ENCODE peak calls at places on chromosomes 12 and 14, in seven cellular contexts. X is nephron progenitor cell, C is brain microvascular endothelial cell, F is WTC11, B is fibroblast of mammary gland, H is MM.1S, D is fibroblast of the aortic adventitia. L is an unnamed sample.

GRCh38 chr14:97219356-97220017 is 422.3 kb downstream of the VRK1 start:
- DNase-seq in X (peak), C (no peak), F (peak), B (no peak), H (no peak), D (no peak), L (no peak)

GRCh38 chr12:89707992-89708792 is 446 bp downstream of the ATP2B1 start:
- DNase-seq in X (peak), C (peak), F (peak), B (no peak), H (peak), D (no peak), L (peak)

GRCh38 chr12:93709386-93709785 is 32.2 kb downstream of the CRADD start:
- DNase-seq in X (no peak), C (no peak), F (no peak), B (no peak), H (no peak), D (no peak), L (no peak)

GRCh38 chr14:25953532-25954144 is 644.2 kb downstream of the NOVA1 start:
- DNase-seq in X (no peak), C (peak), F (no peak), B (peak), H (no peak), D (peak), L (no peak)

GRCh38 chr12:27965966-27966365 is 6.6 kb downstream of the PTHLH start:
- DNase-seq in X (no peak), C (no peak), F (no peak), B (peak), H (no peak), D (no peak), L (no peak)

GRCh38 chr14:33551963-33552362 is 398.9 kb downstream of the EGLN3 start:
- DNase-seq in X (no peak), C (no peak), F (no peak), B (no peak), H (no peak), D (no peak), L (no peak)

GRCh38 chr12:25681580-25681979 is 128.5 kb upstream of the LMNTD1 start:
- DNase-seq in X (no peak), C (no peak), F (no peak), B (peak), H (no peak), D (no peak), L (no peak)

GRCh38 chr12:94980577-94980976 is 22.9 kb downstream of the NDUFA12 start:
- DNase-seq in X (no peak), C (no peak), F (no peak), B (peak), H (no peak), D (peak), L (no peak)

GRCh38 chr12:113479578-113480335 is 8.1 kb upstream of the LHX5 start:
- DNase-seq in X (peak), C (no peak), F (peak), B (peak), H (no peak), D (peak), L (peak)

GRCh38 chr14:58098507-58098906 is 53.5 kb downstream of the ARMH4 start:
- DNase-seq in X (no peak), C (no peak), F (no peak), B (no peak), H (no peak), D (no peak), L (no peak)

GRCh38 chr12:63948211-63948610 is 103.7 kb downstream of the SRGAP1 start:
- DNase-seq in X (no peak), C (no peak), F (no peak), B (no peak), H (no peak), D (no peak), L (no peak)

GRCh38 chr14:65949711-65950516 is 536.3 kb upstream of the CCDC196 start:
- DNase-seq in X (no peak), C (peak), F (no peak), B (peak), H (no peak), D (peak), L (peak)

GRCh38 chr12:29160230-29160629 is 11.2 kb downstream of the FAR2 start:
- DNase-seq in X (no peak), C (no peak), F (no peak), B (no peak), H (no peak), D (no peak), L (no peak)

GRCh38 chr12:70366581-70367267 is 634 bp downstream of the KCNMB4 start:
- DNase-seq in X (peak), C (peak), F (peak), B (peak), H (peak), D (peak), L (peak)

GRCh38 chr12:103529306-103529705 is 33.5 kb upstream of the C12orf42 start:
- DNase-seq in X (no peak), C (no peak), F (no peak), B (no peak), H (no peak), D (no peak), L (no peak)

GRCh38 chr14:54902143-54902520 is 494 bp downstream of the GCH1 start:
- DNase-seq in X (peak), C (peak), F (peak), B (peak), H (peak), D (peak), L (peak)

GRCh38 chr14:61221906-61222305 is 59.2 kb downstream of the TMEM30B start:
- DNase-seq in X (no peak), C (no peak), F (no peak), B (no peak), H (no peak), D (no peak), L (no peak)

GRCh38 chr12:88243886-88244491 is 101.9 kb downstream of the TMTC3 start:
- DNase-seq in X (no peak), C (no peak), F (no peak), B (peak), H (no peak), D (peak), L (no peak)

GRCh38 chr14:76304536-76305473 is 71.1 kb upstream of the ESRRB start:
- DNase-seq in X (no peak), C (no peak), F (no peak), B (no peak), H (no peak), D (no peak), L (no peak)

GRCh38 chr12:24172031-24172772 is 222.7 kb upstream of the SOX5 start:
- DNase-seq in X (no peak), C (no peak), F (peak), B (no peak), H (peak), D (no peak), L (peak)

GRCh38 chr14:99427632-99428315 is 52.9 kb downstream of the SETD3 start:
- DNase-seq in X (no peak), C (peak), F (no peak), B (peak), H (no peak), D (no peak), L (no peak)

GRCh38 chr12:63304844-63305243 is 153.8 kb upstream of the AVPR1A start:
- DNase-seq in X (no peak), C (no peak), F (no peak), B (peak), H (no peak), D (no peak), L (no peak)

GRCh38 chr12:39199371-39199770 is 243.5 kb downstream of the KIF21A start:
- DNase-seq in X (no peak), C (no peak), F (no peak), B (no peak), H (no peak), D (no peak), L (no peak)

GRCh38 chr12:112838731-112839130 is 47.2 kb downstream of the RPH3A start:
- DNase-seq in X (no peak), C (no peak), F (no peak), B (no peak), H (no peak), D (no peak), L (no peak)

GRCh38 chr12:7433276-7433822 is 10.6 kb downstream of the CD163L1 start:
- DNase-seq in X (no peak), C (peak), F (no peak), B (peak), H (no peak), D (peak), L (no peak)

GRCh38 chr14:104855532-104856090 is 9.5 kb upstream of the CEP170B start:
- DNase-seq in X (no peak), C (no peak), F (no peak), B (no peak), H (no peak), D (no peak), L (peak)

GRCh38 chr14:105865904-105866840 is 339.8 kb downstream of the TMEM121 start:
- DNase-seq in X (no peak), C (no peak), F (peak), B (no peak), H (no peak), D (no peak), L (no peak)

GRCh38 chr14:104923596-104924420 is 871 bp upstream of the PLD4 start:
- DNase-seq in X (no peak), C (no peak), F (no peak), B (no peak), H (no peak), D (no peak), L (no peak)

GRCh38 chr12:57452937-57453509 is 2.1 kb upstream of the INHBE start:
- DNase-seq in X (peak), C (peak), F (peak), B (peak), H (peak), D (peak), L (peak)

GRCh38 chr14:105926415-105927093 is 400.2 kb downstream of the TMEM121 start:
- DNase-seq in X (no peak), C (no peak), F (no peak), B (no peak), H (no peak), D (no peak), L (no peak)

GRCh38 chr12:62799126-62799736 is 135.7 kb downstream of the PPM1H start:
- DNase-seq in X (peak), C (peak), F (peak), B (peak), H (peak), D (peak), L (peak)

GRCh38 chr12:64407342-64408223 is 3.4 kb downstream of the XPOT start:
- DNase-seq in X (no peak), C (no peak), F (no peak), B (no peak), H (no peak), D (no peak), L (no peak)

GRCh38 chr12:57049890-57050289 is at the start of gene MYO1A:
- DNase-seq in X (peak), C (no peak), F (no peak), B (no peak), H (no peak), D (peak), L (no peak)

GRCh38 chr12:67667276-67668073 is 18.9 kb downstream of the DYRK2 start:
- DNase-seq in X (no peak), C (no peak), F (no peak), B (peak), H (no peak), D (peak), L (no peak)

GRCh38 chr14:95273041-95273978 is 46.4 kb downstream of the CLMN start:
- DNase-seq in X (no peak), C (peak), F (no peak), B (peak), H (no peak), D (no peak), L (no peak)

GRCh38 chr14:76546426-76547221 is 170.7 kb downstream of the ESRRB start:
- DNase-seq in X (peak), C (no peak), F (peak), B (peak), H (no peak), D (peak), L (peak)

GRCh38 chr12:105504286-105504685 is 173.8 kb downstream of the C12orf75 start:
- DNase-seq in X (no peak), C (no peak), F (peak), B (no peak), H (peak), D (no peak), L (no peak)
- TF ChIP-seq CTCF in X (no peak), C (no peak), F (no peak), B (no peak), H (peak), D (peak), L (peak)

GRCh38 chr12:120851444-120851843 is 52.7 kb downstream of the SPPL3 start:
- DNase-seq in X (no peak), C (no peak), F (no peak), B (no peak), H (peak), D (no peak), L (no peak)

GRCh38 chr12:120849765-120850164 is 54.4 kb downstream of the SPPL3 start:
- DNase-seq in X (no peak), C (peak), F (no peak), B (peak), H (no peak), D (peak), L (no peak)

GRCh38 chr12:120853188-120853587 is 51.0 kb downstream of the SPPL3 start:
- DNase-seq in X (no peak), C (no peak), F (no peak), B (peak), H (no peak), D (peak), L (no peak)

GRCh38 chr12:120854804-120855203 is 49.4 kb downstream of the SPPL3 start:
- DNase-seq in X (no peak), C (no peak), F (no peak), B (no peak), H (no peak), D (no peak), L (no peak)

GRCh38 chr12:120851939-120852338 is 52.2 kb downstream of the SPPL3 start:
- DNase-seq in X (no peak), C (no peak), F (no peak), B (no peak), H (peak), D (no peak), L (no peak)
- TF ChIP-seq CTCF in X (no peak), C (no peak), F (no peak), B (no peak), H (no peak), D (no peak), L (no peak)

DNA sequence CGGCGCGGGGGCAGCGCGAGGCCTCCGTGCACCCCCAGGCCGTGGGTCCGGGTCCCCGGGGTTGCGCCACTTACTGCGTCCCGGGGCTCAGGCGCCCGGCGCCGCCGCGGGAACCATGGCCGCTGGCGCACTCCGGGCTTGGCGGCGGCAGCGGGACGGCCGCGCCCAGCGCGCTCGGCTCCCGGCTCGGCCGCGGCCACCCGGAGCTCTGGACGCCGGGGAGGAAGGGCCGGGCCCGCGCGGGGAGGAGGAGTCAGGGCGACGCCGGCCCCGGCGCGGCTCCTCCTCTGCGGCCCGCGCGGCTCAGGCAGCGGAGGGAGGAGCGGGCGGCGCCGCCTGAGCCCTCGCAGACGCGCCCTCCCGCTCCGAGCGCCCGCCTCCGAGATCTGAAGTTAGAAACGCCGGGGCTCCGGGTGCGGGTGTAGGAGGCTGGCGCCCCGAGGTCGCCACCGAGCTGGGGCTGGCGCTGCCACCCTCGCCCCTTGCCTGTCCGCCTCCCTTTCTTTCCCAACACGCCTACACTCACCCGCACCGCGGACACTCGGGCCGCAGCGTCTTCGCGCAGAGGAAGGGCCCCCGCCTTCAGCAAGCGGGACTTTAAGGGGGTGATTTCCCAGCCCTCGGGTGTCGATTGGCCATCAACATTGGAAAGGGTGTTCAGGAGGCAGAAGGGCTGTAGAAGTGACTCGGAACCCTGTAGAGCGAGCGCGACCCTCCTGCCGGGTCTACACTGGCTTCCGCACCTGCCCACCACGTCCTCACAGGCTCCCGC is at the start of gene NIN:
- DNase-seq in X (peak), C (peak), F (peak), B (peak), H (peak), D (peak), L (peak)
- TF ChIP-seq CTCF in X (no peak), C (no peak), F (no peak), B (no peak), H (no peak), D (no peak), L (no peak)

GRCh38 chr12:1630081-1630826 is 1.2 kb downstream of the WNT5B start:
- DNase-seq in X (peak), C (no peak), F (peak), B (peak), H (no peak), D (no peak), L (peak)
- TF ChIP-seq CTCF in X (peak), C (peak), F (no peak), B (no peak), H (no peak), D (no peak), L (no peak)

GRCh38 chr14:22820731-22821130 is 5.5 kb upstream of the SLC7A7 start:
- DNase-seq in X (no peak), C (no peak), F (no peak), B (peak), H (no peak), D (no peak), L (no peak)

GRCh38 chr14:22822017-22822618 is 6.9 kb upstream of the SLC7A7 start:
- DNase-seq in X (peak), C (no peak), F (peak), B (no peak), H (no peak), D (no peak), L (no peak)

GRCh38 chr14:22819191-22819988 is 4.2 kb upstream of the SLC7A7 start:
- DNase-seq in X (peak), C (peak), F (peak), B (peak), H (peak), D (peak), L (peak)

GRCh38 chr14:22822619-22823551 is 6.8 kb upstream of the MRPL52 start:
- DNase-seq in X (peak), C (peak), F (peak), B (peak), H (peak), D (peak), L (peak)

DNA sequence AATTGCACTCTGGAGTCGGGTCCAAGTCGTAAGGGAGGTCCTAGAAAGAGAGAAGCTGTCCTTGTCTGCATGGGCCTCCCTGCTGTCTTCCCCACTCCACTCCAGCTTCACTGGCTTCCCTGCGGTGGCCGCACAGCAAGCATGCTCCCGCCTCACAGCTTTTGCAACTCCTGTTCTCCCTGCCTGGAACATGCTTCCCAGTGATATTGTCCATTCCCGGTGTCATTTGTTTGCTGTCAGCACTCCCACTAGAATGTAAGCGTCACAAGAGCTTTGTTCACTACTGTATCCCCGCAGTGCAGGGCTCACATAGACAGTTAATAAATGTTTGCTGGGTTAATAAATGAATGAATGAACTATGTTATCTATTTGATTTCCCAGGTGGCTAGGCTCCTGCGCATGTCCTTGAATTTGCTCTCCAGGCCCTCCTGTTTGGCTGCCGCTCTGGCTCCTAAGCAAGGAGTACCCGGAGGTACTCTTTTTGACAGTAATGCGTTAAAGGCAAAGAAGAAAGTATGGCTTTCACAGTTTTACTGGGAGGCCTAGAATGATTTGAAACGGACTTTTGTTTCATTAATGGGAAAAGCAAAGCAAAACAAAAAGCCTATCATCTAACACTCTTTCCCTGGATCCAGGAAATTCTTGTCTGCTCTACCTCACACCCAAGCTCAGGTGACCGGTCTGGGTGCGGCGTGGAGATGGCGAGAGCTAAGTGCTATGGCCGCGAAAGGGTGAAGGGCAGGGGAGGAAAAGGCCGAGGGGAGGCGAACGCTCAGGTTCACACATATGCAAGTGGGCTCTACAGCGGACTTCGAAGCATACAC is 6.2 kb upstream of the SLC7A7 start:
- DNase-seq in X (no peak), C (no peak), F (no peak), B (no peak), H (no peak), D (no peak), L (no peak)
- TF ChIP-seq CTCF in X (no peak), C (no peak), F (no peak), B (no peak), H (no peak), D (no peak), L (no peak)

GRCh38 chr12:106773945-106774807 is at the start of gene RIC8B:
- DNase-seq in X (peak), C (peak), F (peak), B (peak), H (peak), D (peak), L (peak)
- TF ChIP-seq CTCF in X (no peak), C (no peak), F (no peak), B (no peak), H (peak), D (no peak), L (no peak)